ENCODE peak calls at places on chromosomes 12 and 14, in nine cellular contexts. One of them, this sample, is unnamed.
A peak's percentile ranks its signal among the peaks of the same experiment; 100 is the strongest.

GRCh38 chr12:49264466-49264872 is 413 bp upstream of the TUBA1C start:
- DNase-seq in heart left ventricle: no peak
- DNase-seq in BJ: no peak
- DNase-seq in mucosa of descending colon: no peak
- DNase-seq in cardiac fibroblast: peak; percentile 55
- DNase-seq in endothelial cell of umbilical vein: no peak
- DNase-seq in WTC11: no peak
- DNase-seq in psoas muscle: no peak
- DNase-seq in uterus: no peak
- DNase-seq in this sample: no peak

GRCh38 chr12:31906581-31907286 is 52.5 kb upstream of the RESF1 start:
- DNase-seq in heart left ventricle: no peak
- DNase-seq in BJ: no peak
- DNase-seq in mucosa of descending colon: no peak
- DNase-seq in cardiac fibroblast: peak; percentile 22
- DNase-seq in endothelial cell of umbilical vein: no peak
- DNase-seq in WTC11: no peak
- DNase-seq in psoas muscle: no peak
- DNase-seq in uterus: no peak
- DNase-seq in this sample: no peak

GRCh38 chr14:36690301-36691020 is 28.8 kb downstream of the PAX9 start:
- DNase-seq in heart left ventricle: no peak
- DNase-seq in BJ: no peak
- DNase-seq in mucosa of descending colon: no peak
- DNase-seq in cardiac fibroblast: peak; percentile 18
- DNase-seq in endothelial cell of umbilical vein: no peak
- DNase-seq in WTC11: no peak
- DNase-seq in psoas muscle: no peak
- DNase-seq in uterus: no peak
- DNase-seq in this sample: no peak

GRCh38 chr14:21163721-21164120 is 7.9 kb upstream of the OR5AU1 start:
- DNase-seq in heart left ventricle: no peak
- DNase-seq in BJ: no peak
- DNase-seq in mucosa of descending colon: no peak
- DNase-seq in cardiac fibroblast: no peak
- DNase-seq in endothelial cell of umbilical vein: no peak
- DNase-seq in WTC11: no peak
- DNase-seq in psoas muscle: no peak
- DNase-seq in uterus: no peak
- DNase-seq in this sample: no peak

GRCh38 chr12:113457710-113458109 is 14.0 kb downstream of the LHX5 start:
- DNase-seq in heart left ventricle: no peak
- DNase-seq in BJ: no peak
- DNase-seq in mucosa of descending colon: no peak
- DNase-seq in cardiac fibroblast: no peak
- DNase-seq in endothelial cell of umbilical vein: no peak
- DNase-seq in WTC11: no peak
- DNase-seq in psoas muscle: no peak
- DNase-seq in uterus: no peak
- DNase-seq in this sample: no peak

GRCh38 chr12:76346798-76347420 is 1.3 kb downstream of the BBS10 start:
- DNase-seq in heart left ventricle: no peak
- DNase-seq in BJ: no peak
- DNase-seq in mucosa of descending colon: no peak
- DNase-seq in cardiac fibroblast: peak; percentile 81
- DNase-seq in endothelial cell of umbilical vein: peak; percentile 72
- DNase-seq in WTC11: no peak
- DNase-seq in psoas muscle: no peak
- DNase-seq in uterus: no peak
- DNase-seq in this sample: peak; percentile 41

GRCh38 chr14:56304456-56304855 is 186.2 kb downstream of the PELI2 start:
- DNase-seq in heart left ventricle: no peak
- DNase-seq in BJ: no peak
- DNase-seq in mucosa of descending colon: no peak
- DNase-seq in cardiac fibroblast: no peak
- DNase-seq in endothelial cell of umbilical vein: no peak
- DNase-seq in WTC11: no peak
- DNase-seq in psoas muscle: no peak
- DNase-seq in uterus: no peak
- DNase-seq in this sample: no peak

GRCh38 chr14:104699426-104699748 is 10.0 kb downstream of the INF2 start:
- DNase-seq in heart left ventricle: no peak
- DNase-seq in BJ: no peak
- DNase-seq in mucosa of descending colon: no peak
- DNase-seq in cardiac fibroblast: no peak
- DNase-seq in endothelial cell of umbilical vein: no peak
- DNase-seq in WTC11: no peak
- DNase-seq in psoas muscle: no peak
- DNase-seq in uterus: no peak
- DNase-seq in this sample: no peak

GRCh38 chr12:30989754-30990153 is 63.2 kb downstream of the TSPAN11 start:
- DNase-seq in heart left ventricle: peak; percentile 44
- DNase-seq in BJ: no peak
- DNase-seq in mucosa of descending colon: peak; percentile 43
- DNase-seq in cardiac fibroblast: no peak
- DNase-seq in endothelial cell of umbilical vein: peak; percentile 8
- DNase-seq in WTC11: peak; percentile 66
- DNase-seq in psoas muscle: no peak
- DNase-seq in uterus: no peak
- DNase-seq in this sample: no peak

GRCh38 chr12:47949441-47950341 is 13.7 kb upstream of the TMEM106C start:
- DNase-seq in heart left ventricle: peak; percentile 80
- DNase-seq in BJ: no peak
- DNase-seq in mucosa of descending colon: peak; percentile 90
- DNase-seq in cardiac fibroblast: peak; percentile 84
- DNase-seq in endothelial cell of umbilical vein: peak; percentile 66
- DNase-seq in WTC11: peak; percentile 85
- DNase-seq in psoas muscle: peak; percentile 79
- DNase-seq in uterus: peak; percentile 67
- DNase-seq in this sample: peak; percentile 57

GRCh38 chr12:57147641-57147944 is 174 bp upstream of the LRP1-AS start:
- DNase-seq in heart left ventricle: no peak
- DNase-seq in BJ: no peak
- DNase-seq in mucosa of descending colon: no peak
- DNase-seq in cardiac fibroblast: peak; percentile 81
- DNase-seq in endothelial cell of umbilical vein: peak; percentile 44
- DNase-seq in WTC11: no peak
- DNase-seq in psoas muscle: peak; percentile 60
- DNase-seq in uterus: peak; percentile 56
- DNase-seq in this sample: no peak

GRCh38 chr14:36654185-36655053 is 7.2 kb upstream of the PAX9 start:
- DNase-seq in heart left ventricle: no peak
- DNase-seq in BJ: no peak
- DNase-seq in mucosa of descending colon: no peak
- DNase-seq in cardiac fibroblast: no peak
- DNase-seq in endothelial cell of umbilical vein: no peak
- DNase-seq in WTC11: peak; percentile 63
- DNase-seq in psoas muscle: no peak
- DNase-seq in uterus: no peak
- DNase-seq in this sample: no peak

GRCh38 chr14:67390135-67390534 is 21.8 kb downstream of the PLEK2 start:
- DNase-seq in heart left ventricle: no peak
- DNase-seq in BJ: no peak
- DNase-seq in mucosa of descending colon: no peak
- DNase-seq in cardiac fibroblast: no peak
- DNase-seq in endothelial cell of umbilical vein: no peak
- DNase-seq in WTC11: no peak
- DNase-seq in psoas muscle: no peak
- DNase-seq in uterus: no peak
- DNase-seq in this sample: no peak
- TF ChIP-seq CTCF in heart left ventricle: no peak
- TF ChIP-seq CTCF in BJ: no peak
- TF ChIP-seq CTCF in mucosa of descending colon: no peak
- TF ChIP-seq CTCF in cardiac fibroblast: no peak
- TF ChIP-seq CTCF in endothelial cell of umbilical vein: no peak
- TF ChIP-seq CTCF in WTC11: no peak
- TF ChIP-seq CTCF in psoas muscle: no peak
- TF ChIP-seq CTCF in uterus: no peak
- TF ChIP-seq CTCF in this sample: no peak

GRCh38 chr12:6057693-6058092 is 66.8 kb downstream of the VWF start:
- DNase-seq in heart left ventricle: no peak
- DNase-seq in BJ: no peak
- DNase-seq in mucosa of descending colon: no peak
- DNase-seq in cardiac fibroblast: no peak
- DNase-seq in endothelial cell of umbilical vein: no peak
- DNase-seq in WTC11: peak; percentile 78
- DNase-seq in psoas muscle: no peak
- DNase-seq in uterus: no peak
- DNase-seq in this sample: no peak

GRCh38 chr12:6059860-6060565 is 64.5 kb downstream of the VWF start:
- DNase-seq in heart left ventricle: peak; percentile 25
- DNase-seq in BJ: no peak
- DNase-seq in mucosa of descending colon: no peak
- DNase-seq in cardiac fibroblast: no peak
- DNase-seq in endothelial cell of umbilical vein: no peak
- DNase-seq in WTC11: no peak
- DNase-seq in psoas muscle: no peak
- DNase-seq in uterus: no peak
- DNase-seq in this sample: no peak

GRCh38 chr12:6056406-6057211 is 67.9 kb downstream of the VWF start:
- DNase-seq in heart left ventricle: no peak
- DNase-seq in BJ: no peak
- DNase-seq in mucosa of descending colon: no peak
- DNase-seq in cardiac fibroblast: no peak
- DNase-seq in endothelial cell of umbilical vein: no peak
- DNase-seq in WTC11: peak; percentile 70
- DNase-seq in psoas muscle: no peak
- DNase-seq in uterus: no peak
- DNase-seq in this sample: no peak

GRCh38 chr12:6059221-6059620 is 65.2 kb downstream of the VWF start:
- DNase-seq in heart left ventricle: no peak
- DNase-seq in BJ: no peak
- DNase-seq in mucosa of descending colon: no peak
- DNase-seq in cardiac fibroblast: no peak
- DNase-seq in endothelial cell of umbilical vein: no peak
- DNase-seq in WTC11: no peak
- DNase-seq in psoas muscle: no peak
- DNase-seq in uterus: no peak
- DNase-seq in this sample: no peak

DNA sequence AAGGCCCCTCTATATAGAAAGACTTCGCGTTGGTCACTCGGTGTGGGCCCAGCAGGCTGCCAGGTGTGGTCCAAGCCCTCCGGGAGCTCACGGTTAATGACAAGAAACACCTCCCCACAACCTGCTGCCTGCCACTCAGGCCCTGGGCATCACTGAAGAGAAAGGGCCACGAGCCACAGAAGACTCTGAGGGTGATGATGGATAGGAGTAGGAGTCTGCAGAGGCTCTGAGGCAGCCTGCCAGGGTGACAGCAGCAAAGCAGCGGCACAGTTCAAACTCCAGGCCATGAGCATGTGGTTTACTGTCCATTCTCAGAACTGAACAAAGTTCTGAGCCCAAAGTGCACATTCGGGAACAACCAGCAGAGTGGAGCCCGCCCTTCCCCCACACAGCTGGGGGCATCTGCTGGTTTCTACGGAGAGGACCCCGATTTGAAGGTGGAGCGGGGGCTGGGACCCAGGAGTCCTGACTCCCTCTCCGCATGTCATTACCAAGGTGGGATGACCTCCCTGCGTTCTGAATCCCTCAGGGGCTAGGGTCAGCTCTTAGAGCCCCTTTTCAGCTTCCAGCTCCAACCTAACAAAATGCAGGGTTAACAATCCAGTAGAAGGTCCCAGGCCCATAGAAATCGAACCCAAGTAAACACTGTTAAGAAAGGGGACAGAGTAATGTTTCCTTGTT is 65.8 kb downstream of the VWF start:
- DNase-seq in heart left ventricle: peak; percentile 23
- DNase-seq in BJ: no peak
- DNase-seq in mucosa of descending colon: no peak
- DNase-seq in cardiac fibroblast: no peak
- DNase-seq in endothelial cell of umbilical vein: no peak
- DNase-seq in WTC11: no peak
- DNase-seq in psoas muscle: no peak
- DNase-seq in uterus: no peak
- DNase-seq in this sample: no peak
- TF ChIP-seq CTCF in heart left ventricle: no peak
- TF ChIP-seq CTCF in BJ: no peak
- TF ChIP-seq CTCF in mucosa of descending colon: no peak
- TF ChIP-seq CTCF in cardiac fibroblast: no peak
- TF ChIP-seq CTCF in endothelial cell of umbilical vein: no peak
- TF ChIP-seq CTCF in WTC11: no peak
- TF ChIP-seq CTCF in psoas muscle: no peak
- TF ChIP-seq CTCF in uterus: no peak
- TF ChIP-seq CTCF in this sample: no peak

GRCh38 chr12:90940872-90941499 is 14.0 kb downstream of the CCER1 start:
- DNase-seq in heart left ventricle: no peak
- DNase-seq in BJ: no peak
- DNase-seq in mucosa of descending colon: no peak
- DNase-seq in cardiac fibroblast: peak; percentile 85
- DNase-seq in endothelial cell of umbilical vein: peak; percentile 75
- DNase-seq in WTC11: no peak
- DNase-seq in psoas muscle: no peak
- DNase-seq in uterus: no peak
- DNase-seq in this sample: no peak
- TF ChIP-seq CTCF in heart left ventricle: peak; percentile 47
- TF ChIP-seq CTCF in BJ: peak; percentile 71
- TF ChIP-seq CTCF in mucosa of descending colon: no peak
- TF ChIP-seq CTCF in cardiac fibroblast: peak; percentile 68
- TF ChIP-seq CTCF in endothelial cell of umbilical vein: peak; percentile 38
- TF ChIP-seq CTCF in WTC11: peak; percentile 45
- TF ChIP-seq CTCF in psoas muscle: peak; percentile 45
- TF ChIP-seq CTCF in uterus: peak; percentile 45
- TF ChIP-seq CTCF in this sample: peak; percentile 66

DNA sequence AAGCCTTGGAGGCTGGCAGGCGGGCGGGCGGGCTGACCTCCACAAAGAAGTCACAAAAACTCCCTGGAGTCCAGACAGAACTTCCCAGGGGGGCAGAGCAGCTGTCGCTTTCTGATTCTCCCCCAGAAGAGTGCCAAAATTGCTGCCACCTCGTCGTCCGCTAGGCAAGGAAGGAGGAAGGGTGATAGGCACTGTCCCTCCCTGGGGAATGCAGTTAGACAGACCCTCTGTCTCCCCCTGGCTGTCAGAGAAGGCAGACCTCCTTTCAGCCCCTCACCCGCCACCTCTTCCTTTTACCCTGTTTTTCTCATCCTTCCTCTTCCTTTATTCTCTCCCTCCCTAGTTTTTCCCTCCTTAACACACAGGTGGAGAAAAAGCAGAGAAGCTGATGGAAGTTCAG is 18.7 kb downstream of the GRIN2B start:
- DNase-seq in heart left ventricle: no peak
- DNase-seq in BJ: no peak
- DNase-seq in mucosa of descending colon: no peak
- DNase-seq in cardiac fibroblast: no peak
- DNase-seq in endothelial cell of umbilical vein: no peak
- DNase-seq in WTC11: peak; percentile 58
- DNase-seq in psoas muscle: no peak
- DNase-seq in uterus: no peak
- DNase-seq in this sample: no peak
- TF ChIP-seq CTCF in heart left ventricle: no peak
- TF ChIP-seq CTCF in BJ: peak; percentile 12
- TF ChIP-seq CTCF in mucosa of descending colon: no peak
- TF ChIP-seq CTCF in cardiac fibroblast: no peak
- TF ChIP-seq CTCF in endothelial cell of umbilical vein: peak; percentile 4
- TF ChIP-seq CTCF in WTC11: peak; percentile 65
- TF ChIP-seq CTCF in psoas muscle: no peak
- TF ChIP-seq CTCF in uterus: no peak
- TF ChIP-seq CTCF in this sample: no peak

GRCh38 chr12:23221066-23221465 is 596.1 kb downstream of the ETNK1 start:
- DNase-seq in heart left ventricle: no peak
- DNase-seq in BJ: no peak
- DNase-seq in mucosa of descending colon: no peak
- DNase-seq in cardiac fibroblast: peak; percentile 20
- DNase-seq in endothelial cell of umbilical vein: no peak
- DNase-seq in WTC11: peak; percentile 33
- DNase-seq in psoas muscle: no peak
- DNase-seq in uterus: no peak
- DNase-seq in this sample: no peak
- TF ChIP-seq CTCF in heart left ventricle: no peak
- TF ChIP-seq CTCF in BJ: no peak
- TF ChIP-seq CTCF in mucosa of descending colon: no peak
- TF ChIP-seq CTCF in cardiac fibroblast: peak; percentile 31
- TF ChIP-seq CTCF in endothelial cell of umbilical vein: peak; percentile 10
- TF ChIP-seq CTCF in WTC11: peak; percentile 30
- TF ChIP-seq CTCF in psoas muscle: no peak
- TF ChIP-seq CTCF in uterus: no peak
- TF ChIP-seq CTCF in this sample: no peak